ENCODE peak calls at places on chromosomes 13 and 19, in four cellular contexts. One of them, this sample, is unnamed.

GRCh38 chr19:14363203-14364097 is 17.8 kb upstream of the ADGRE5 start:
- DNase-seq in IMR-90: peak; percentile 42
- DNase-seq in H1: peak; percentile 53
- DNase-seq in mesendoderm: peak; percentile 91
- DNase-seq in this sample: peak; percentile 40

GRCh38 chr13:87893982-87894527 is 222.9 kb downstream of the SLITRK5 start:
- DNase-seq in IMR-90: no peak
- DNase-seq in H1: no peak
- DNase-seq in mesendoderm: no peak
- DNase-seq in this sample: no peak

GRCh38 chr13:22848539-22849052 is 332.2 kb upstream of the SGCG start:
- DNase-seq in IMR-90: no peak
- DNase-seq in H1: peak; percentile 53
- DNase-seq in mesendoderm: peak; percentile 65
- DNase-seq in this sample: no peak

GRCh38 chr19:1469936-1470863 is 8.8 kb downstream of the C19orf25 start:
- DNase-seq in IMR-90: no peak
- DNase-seq in H1: no peak
- DNase-seq in mesendoderm: peak; percentile 71
- DNase-seq in this sample: peak; percentile 83

GRCh38 chr13:75258159-75258782 is 223.7 kb downstream of the TBC1D4 start:
- DNase-seq in IMR-90: peak; percentile 55
- DNase-seq in H1: no peak
- DNase-seq in mesendoderm: peak; percentile 65
- DNase-seq in this sample: peak; percentile 48

GRCh38 chr13:73171242-73171641 is 112.4 kb downstream of the KLF5 start:
- DNase-seq in IMR-90: no peak
- DNase-seq in H1: no peak
- DNase-seq in mesendoderm: no peak
- DNase-seq in this sample: no peak

GRCh38 chr13:34357435-34358232 is 539.7 kb downstream of the RFC3 start:
- DNase-seq in IMR-90: peak; percentile 79
- DNase-seq in H1: no peak
- DNase-seq in mesendoderm: peak; percentile 32
- DNase-seq in this sample: no peak

GRCh38 chr19:31283701-31284100 is 65.5 kb downstream of the TSHZ3 start:
- DNase-seq in IMR-90: no peak
- DNase-seq in H1: no peak
- DNase-seq in mesendoderm: no peak
- DNase-seq in this sample: no peak

GRCh38 chr13:34654203-34654602 is 287.9 kb upstream of the NBEA start:
- DNase-seq in IMR-90: no peak
- DNase-seq in H1: no peak
- DNase-seq in mesendoderm: peak; percentile 58
- DNase-seq in this sample: no peak

GRCh38 chr19:22619932-22620331 is 14.2 kb upstream of the ZNF492 start:
- DNase-seq in IMR-90: no peak
- DNase-seq in H1: no peak
- DNase-seq in mesendoderm: no peak
- DNase-seq in this sample: no peak

GRCh38 chr13:113951246-113951999 is 22.5 kb downstream of the C13orf46 start:
- DNase-seq in IMR-90: peak; percentile 45
- DNase-seq in H1: peak; percentile 27
- DNase-seq in mesendoderm: peak; percentile 77
- DNase-seq in this sample: peak; percentile 43

GRCh38 chr19:46546194-46546896 is 50.7 kb upstream of the PNMA8B start:
- DNase-seq in IMR-90: peak; percentile 14
- DNase-seq in H1: no peak
- DNase-seq in mesendoderm: peak; percentile 78
- DNase-seq in this sample: no peak

GRCh38 chr13:45142440-45143345 is 22.4 kb downstream of the GTF2F2 start:
- DNase-seq in IMR-90: peak; percentile 54
- DNase-seq in H1: no peak
- DNase-seq in mesendoderm: no peak
- DNase-seq in this sample: no peak

GRCh38 chr13:95679722-95680121 is 2.8 kb downstream of the DNAJC3 start:
- DNase-seq in IMR-90: no peak
- DNase-seq in H1: no peak
- DNase-seq in mesendoderm: no peak
- DNase-seq in this sample: no peak

GRCh38 chr19:9953802-9954542 is 17.7 kb upstream of the OLFM2 start:
- DNase-seq in IMR-90: no peak
- DNase-seq in H1: no peak
- DNase-seq in mesendoderm: no peak
- DNase-seq in this sample: no peak

GRCh38 chr19:995051-995827 is 5.0 kb upstream of the GRIN3B start:
- DNase-seq in IMR-90: no peak
- DNase-seq in H1: no peak
- DNase-seq in mesendoderm: no peak
- DNase-seq in this sample: no peak

GRCh38 chr19:30325657-30326056 is 46.5 kb upstream of the ZNF536 start:
- DNase-seq in IMR-90: no peak
- DNase-seq in H1: no peak
- DNase-seq in mesendoderm: no peak
- DNase-seq in this sample: no peak

GRCh38 chr19:1862424-1863307 is 713 bp downstream of the KLF16 start:
- DNase-seq in IMR-90: no peak
- DNase-seq in H1: no peak
- DNase-seq in mesendoderm: peak; percentile 65
- DNase-seq in this sample: no peak

GRCh38 chr13:48775804-48776203 is 122.1 kb downstream of the CYSLTR2 start:
- DNase-seq in IMR-90: peak; percentile 97
- DNase-seq in H1: no peak
- DNase-seq in mesendoderm: peak; percentile 36
- DNase-seq in this sample: no peak

GRCh38 chr13:37413161-37413560 is 185.4 kb downstream of the POSTN start:
- DNase-seq in IMR-90: no peak
- DNase-seq in H1: no peak
- DNase-seq in mesendoderm: no peak
- DNase-seq in this sample: no peak

GRCh38 chr13:53782400-53783030 is 753.9 kb downstream of the OLFM4 start:
- DNase-seq in IMR-90: peak; percentile 17
- DNase-seq in H1: no peak
- DNase-seq in mesendoderm: peak; percentile 75
- DNase-seq in this sample: peak; percentile 63

GRCh38 chr19:13172335-13173128 is 22.3 kb downstream of the IER2 start:
- DNase-seq in IMR-90: peak; percentile 83
- DNase-seq in H1: no peak
- DNase-seq in mesendoderm: no peak
- DNase-seq in this sample: no peak

GRCh38 chr13:101258071-101258470 is 158.2 kb downstream of the NALCN start:
- DNase-seq in IMR-90: peak; percentile 86
- DNase-seq in H1: no peak
- DNase-seq in mesendoderm: peak; percentile 86
- DNase-seq in this sample: peak; percentile 4

DNA sequence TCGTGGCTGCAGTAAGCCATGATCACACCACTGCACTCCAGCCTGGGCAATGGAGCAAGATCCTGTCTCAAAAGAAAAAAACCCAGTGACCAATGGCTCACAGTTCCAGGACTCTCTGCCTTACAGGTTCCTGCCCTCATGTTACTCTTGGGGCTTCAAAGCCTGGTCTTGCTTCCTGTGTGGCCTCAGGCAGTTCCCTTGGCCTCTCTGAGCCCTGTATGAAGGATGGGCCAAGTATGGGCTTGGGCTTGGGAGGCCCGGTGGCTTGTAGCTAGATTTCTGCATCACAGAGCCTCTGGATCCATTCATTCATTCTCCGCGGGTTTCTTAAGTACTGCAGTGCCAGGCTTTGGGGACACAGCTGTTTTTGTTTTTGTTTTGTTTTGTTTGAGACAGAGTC is 780 bp upstream of the TSPAN16 start:
- DNase-seq in IMR-90: no peak
- DNase-seq in H1: no peak
- DNase-seq in mesendoderm: no peak
- DNase-seq in this sample: no peak
- H3K4me2 ChIP-seq in IMR-90: no peak overlapping the region
- H3K4me2 ChIP-seq in H1: no peak overlapping the region
- H3K4me2 ChIP-seq in mesendoderm: no peak overlapping the region
- H3K4me2 ChIP-seq in this sample: no peak overlapping the region

DNA sequence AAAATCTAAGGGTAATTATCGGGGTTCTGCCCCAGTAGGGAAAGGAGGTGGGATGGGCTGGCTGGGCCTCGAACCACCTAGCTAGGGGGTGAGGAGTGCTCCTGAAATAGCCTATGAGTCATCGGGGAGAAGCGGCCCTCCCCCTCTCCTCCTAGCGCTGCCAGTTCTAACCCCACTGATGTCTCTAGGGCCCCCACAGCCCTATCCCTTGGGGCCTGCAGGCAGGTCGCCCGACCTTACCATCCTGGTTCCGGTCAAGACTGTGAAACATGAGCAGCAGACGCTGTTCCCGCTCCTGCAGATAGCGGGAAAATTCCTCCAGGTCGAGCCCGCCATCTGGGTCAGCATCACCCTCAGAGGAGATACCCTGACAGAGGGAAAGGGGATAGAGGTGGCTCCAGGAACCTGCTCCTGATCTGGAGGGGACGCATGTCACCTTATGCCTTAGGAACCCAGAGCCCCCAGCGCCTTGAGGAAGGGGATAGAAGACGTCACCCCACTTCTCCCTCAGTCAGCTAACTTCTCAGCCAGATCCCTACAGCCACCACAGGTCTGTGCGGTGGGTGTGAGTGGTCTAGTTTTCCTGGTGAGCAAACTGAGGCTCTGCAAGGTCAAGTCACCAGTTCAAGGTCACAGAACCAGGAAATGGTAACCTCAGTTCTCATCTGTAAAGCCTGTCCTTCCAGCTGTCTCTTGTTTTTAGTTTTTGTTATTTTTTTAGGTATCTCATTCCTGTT is 1.5 kb downstream of the SLC25A23 start:
- DNase-seq in IMR-90: no peak
- DNase-seq in H1: no peak
- DNase-seq in mesendoderm: no peak
- DNase-seq in this sample: no peak
- H3K4me3 ChIP-seq in IMR-90: no peak overlapping the region
- H3K4me3 ChIP-seq in H1: no peak overlapping the region
- H3K4me3 ChIP-seq in mesendoderm: no peak overlapping the region
- H3K4me3 ChIP-seq in this sample: no peak overlapping the region

DNA sequence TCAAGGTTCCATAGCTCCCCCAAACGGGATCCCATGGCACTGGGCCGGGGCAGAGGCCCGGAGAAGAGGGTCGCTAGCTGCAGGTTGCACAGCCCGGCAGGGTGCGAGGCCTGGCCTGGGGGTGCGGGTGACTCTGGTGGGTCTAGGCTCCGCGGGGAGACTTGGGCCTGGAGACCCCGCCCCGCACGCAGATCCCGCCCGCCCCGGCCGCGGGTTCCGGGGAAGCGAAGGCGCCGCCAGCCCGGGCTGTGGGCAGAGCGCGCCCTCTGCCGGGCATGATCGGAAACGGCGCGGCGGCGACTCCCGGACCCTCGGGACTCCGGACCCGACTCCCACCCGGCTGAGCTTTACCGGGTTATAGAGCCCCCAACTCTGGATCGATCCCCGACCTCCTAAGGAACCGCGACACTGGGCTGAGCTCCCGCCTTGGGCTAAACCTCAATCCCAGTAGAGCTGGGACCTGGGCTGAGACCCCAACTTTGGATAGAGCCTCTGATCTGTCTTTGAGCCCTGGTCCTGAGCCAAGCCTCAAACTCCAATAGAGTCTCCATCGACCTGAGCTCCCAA is 3.1 kb upstream of the TNFAIP8L1 start:
- DNase-seq in IMR-90: peak; percentile 34
- DNase-seq in H1: no peak
- DNase-seq in mesendoderm: peak; percentile 60
- DNase-seq in this sample: peak; percentile 78
- H2BK15ac ChIP-seq in IMR-90: peak overlapping the region; percentile 79
- H2BK15ac ChIP-seq in H1: no peak overlapping the region
- H2BK15ac ChIP-seq in mesendoderm: no peak overlapping the region
- H2BK15ac ChIP-seq in this sample: peak overlapping the region; percentile 100

DNA sequence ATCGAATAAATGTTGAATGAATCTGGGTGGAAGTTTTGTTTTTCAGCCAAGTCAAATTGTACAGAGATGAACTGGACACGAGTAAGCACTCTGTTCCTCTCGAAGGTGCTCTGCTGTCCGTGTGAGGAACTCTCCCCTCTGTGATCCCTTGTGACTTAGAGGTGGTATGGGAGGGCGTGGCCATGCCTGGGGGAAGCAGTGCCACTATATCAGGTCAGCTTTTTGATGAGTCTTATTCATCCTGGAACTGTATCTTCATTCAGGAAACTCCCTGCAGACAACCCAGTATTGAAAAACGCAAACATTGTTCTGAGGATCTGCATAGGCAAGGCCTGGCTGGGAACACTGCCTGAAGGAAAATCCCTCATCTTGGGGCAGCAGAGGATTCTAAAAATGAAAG is 45.7 kb upstream of the FLT1 start:
- DNase-seq in IMR-90: peak; percentile 57
- DNase-seq in H1: no peak
- DNase-seq in mesendoderm: no peak
- DNase-seq in this sample: no peak
- H3K4me2 ChIP-seq in IMR-90: no peak overlapping the region
- H3K4me2 ChIP-seq in H1: no peak overlapping the region
- H3K4me2 ChIP-seq in mesendoderm: no peak overlapping the region
- H3K4me2 ChIP-seq in this sample: no peak overlapping the region